ENCODE peak calls at places on chromosomes 13 and 19, in nine cellular contexts. One of them, this sample, is unnamed. For H3K4me1 and H3K27me3, the result is how much of the 10 kb centered on the place peaks cover.

GRCh38 chr19:38721977-38722773 is 22.1 kb downstream of the CAPN12 start:
- DNase-seq in stomach: peak
- DNase-seq in suprapubic skin: no peak
- DNase-seq in GM12878: no peak
- DNase-seq in tibial nerve: peak
- DNase-seq in SK-N-SH: no peak
- DNase-seq in H1: no peak
- DNase-seq in K562: no peak
- DNase-seq in esophagus muscularis mucosa: no peak
- DNase-seq in this sample: no peak

GRCh38 chr19:56107626-56108351 is 13.3 kb downstream of the ZNF787 start:
- DNase-seq in stomach: peak
- DNase-seq in suprapubic skin: peak
- DNase-seq in GM12878: no peak
- DNase-seq in tibial nerve: no peak
- DNase-seq in SK-N-SH: no peak
- DNase-seq in H1: no peak
- DNase-seq in K562: no peak
- DNase-seq in esophagus muscularis mucosa: no peak
- DNase-seq in this sample: no peak

GRCh38 chr19:18021121-18021755 is 13.3 kb downstream of the ARRDC2 start:
- DNase-seq in stomach: peak
- DNase-seq in suprapubic skin: peak
- DNase-seq in GM12878: no peak
- DNase-seq in tibial nerve: peak
- DNase-seq in SK-N-SH: no peak
- DNase-seq in H1: no peak
- DNase-seq in K562: peak
- DNase-seq in esophagus muscularis mucosa: peak
- DNase-seq in this sample: no peak

GRCh38 chr13:22270881-22271280 is 600.0 kb downstream of the FGF9 start:
- DNase-seq in stomach: no peak
- DNase-seq in suprapubic skin: no peak
- DNase-seq in GM12878: no peak
- DNase-seq in tibial nerve: no peak
- DNase-seq in SK-N-SH: no peak
- DNase-seq in H1: no peak
- DNase-seq in K562: no peak
- DNase-seq in esophagus muscularis mucosa: no peak
- DNase-seq in this sample: no peak

GRCh38 chr19:1910169-1910568 is 5.0 kb downstream of the ADAT3 start:
- DNase-seq in stomach: no peak
- DNase-seq in suprapubic skin: no peak
- DNase-seq in GM12878: no peak
- DNase-seq in tibial nerve: no peak
- DNase-seq in SK-N-SH: peak
- DNase-seq in H1: no peak
- DNase-seq in K562: no peak
- DNase-seq in esophagus muscularis mucosa: no peak
- DNase-seq in this sample: no peak

GRCh38 chr19:38135150-38135998 is 88.6 kb downstream of the DPF1 start:
- DNase-seq in stomach: no peak
- DNase-seq in suprapubic skin: no peak
- DNase-seq in GM12878: no peak
- DNase-seq in tibial nerve: no peak
- DNase-seq in SK-N-SH: no peak
- DNase-seq in H1: no peak
- DNase-seq in K562: no peak
- DNase-seq in esophagus muscularis mucosa: no peak
- DNase-seq in this sample: no peak

GRCh38 chr19:3378352-3379146 is 12.2 kb downstream of the NFIC start:
- DNase-seq in stomach: no peak
- DNase-seq in suprapubic skin: no peak
- DNase-seq in GM12878: no peak
- DNase-seq in tibial nerve: no peak
- DNase-seq in SK-N-SH: peak
- DNase-seq in H1: no peak
- DNase-seq in K562: peak
- DNase-seq in esophagus muscularis mucosa: no peak
- DNase-seq in this sample: no peak

GRCh38 chr13:32191452-32191998 is 123.6 kb downstream of the ZAR1L start:
- DNase-seq in stomach: no peak
- DNase-seq in suprapubic skin: no peak
- DNase-seq in GM12878: no peak
- DNase-seq in tibial nerve: no peak
- DNase-seq in SK-N-SH: no peak
- DNase-seq in H1: no peak
- DNase-seq in K562: no peak
- DNase-seq in esophagus muscularis mucosa: no peak
- DNase-seq in this sample: no peak

GRCh38 chr13:80586356-80586755 is 245.4 kb upstream of the SPRY2 start:
- DNase-seq in stomach: no peak
- DNase-seq in suprapubic skin: no peak
- DNase-seq in GM12878: no peak
- DNase-seq in tibial nerve: no peak
- DNase-seq in SK-N-SH: no peak
- DNase-seq in H1: no peak
- DNase-seq in K562: no peak
- DNase-seq in esophagus muscularis mucosa: no peak
- DNase-seq in this sample: no peak

GRCh38 chr13:19179916-19180315 is 1.7 kb downstream of the TUBA3C start:
- DNase-seq in stomach: peak
- DNase-seq in suprapubic skin: peak
- DNase-seq in GM12878: no peak
- DNase-seq in tibial nerve: no peak
- DNase-seq in SK-N-SH: no peak
- DNase-seq in H1: no peak
- DNase-seq in K562: no peak
- DNase-seq in esophagus muscularis mucosa: peak
- DNase-seq in this sample: no peak

GRCh38 chr13:51435002-51435578 is 17.7 kb downstream of the INTS6 start:
- DNase-seq in stomach: no peak
- DNase-seq in suprapubic skin: no peak
- DNase-seq in GM12878: no peak
- DNase-seq in tibial nerve: no peak
- DNase-seq in SK-N-SH: peak
- DNase-seq in H1: no peak
- DNase-seq in K562: no peak
- DNase-seq in esophagus muscularis mucosa: no peak
- DNase-seq in this sample: no peak

GRCh38 chr19:923551-924211 is 2.2 kb upstream of the ARID3A start:
- DNase-seq in stomach: no peak
- DNase-seq in suprapubic skin: no peak
- DNase-seq in GM12878: no peak
- DNase-seq in tibial nerve: no peak
- DNase-seq in SK-N-SH: peak
- DNase-seq in H1: no peak
- DNase-seq in K562: no peak
- DNase-seq in esophagus muscularis mucosa: no peak
- DNase-seq in this sample: peak

GRCh38 chr13:111410232-111411021 is 90.0 kb downstream of the TEX29 start:
- DNase-seq in stomach: no peak
- DNase-seq in suprapubic skin: no peak
- DNase-seq in GM12878: no peak
- DNase-seq in tibial nerve: no peak
- DNase-seq in SK-N-SH: no peak
- DNase-seq in H1: no peak
- DNase-seq in K562: no peak
- DNase-seq in esophagus muscularis mucosa: no peak
- DNase-seq in this sample: no peak

GRCh38 chr13:40082644-40083043 is 427.2 kb downstream of the COG6 start:
- DNase-seq in stomach: no peak
- DNase-seq in suprapubic skin: no peak
- DNase-seq in GM12878: no peak
- DNase-seq in tibial nerve: no peak
- DNase-seq in SK-N-SH: no peak
- DNase-seq in H1: no peak
- DNase-seq in K562: no peak
- DNase-seq in esophagus muscularis mucosa: no peak
- DNase-seq in this sample: peak

GRCh38 chr13:77000475-77000874 is 8.6 kb downstream of the CLN5 start:
- DNase-seq in stomach: no peak
- DNase-seq in suprapubic skin: no peak
- DNase-seq in GM12878: no peak
- DNase-seq in tibial nerve: no peak
- DNase-seq in SK-N-SH: no peak
- DNase-seq in H1: no peak
- DNase-seq in K562: no peak
- DNase-seq in esophagus muscularis mucosa: no peak
- DNase-seq in this sample: no peak

DNA sequence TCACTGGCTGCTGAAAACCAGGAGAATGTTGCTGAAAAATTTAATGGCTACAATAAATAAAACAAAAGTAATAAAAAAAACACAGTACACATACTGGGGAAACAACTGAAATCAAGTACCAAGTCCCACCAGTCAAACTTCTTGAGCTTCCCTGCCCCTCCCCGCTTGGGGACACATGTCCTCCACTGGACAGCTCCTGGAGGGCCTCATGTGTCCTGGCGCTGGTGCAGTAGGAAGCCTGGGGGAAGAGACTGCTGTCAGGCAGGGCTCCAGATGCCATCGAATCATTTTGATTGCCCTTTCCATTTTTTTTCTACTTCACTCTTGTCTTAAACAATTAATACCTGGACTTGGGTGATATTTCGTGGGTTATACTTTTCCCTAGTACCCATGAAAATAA is 26.6 kb upstream of the SLC35E1 start:
- DNase-seq in stomach: no peak
- DNase-seq in suprapubic skin: no peak
- DNase-seq in GM12878: no peak
- DNase-seq in tibial nerve: no peak
- DNase-seq in SK-N-SH: peak
- DNase-seq in H1: no peak
- DNase-seq in K562: no peak
- DNase-seq in esophagus muscularis mucosa: no peak
- DNase-seq in this sample: no peak
- H3K4me1 ChIP-seq in stomach: half or more
- H3K4me1 ChIP-seq in suprapubic skin: under half
- H3K4me1 ChIP-seq in GM12878: under half
- H3K4me1 ChIP-seq in tibial nerve: half or more
- H3K4me1 ChIP-seq in SK-N-SH: under half
- H3K4me1 ChIP-seq in H1: under half
- H3K4me1 ChIP-seq in K562: under half
- H3K4me1 ChIP-seq in esophagus muscularis mucosa: under half
- H3K4me1 ChIP-seq in this sample: under half

GRCh38 chr13:97234236-97234635 is 12.1 kb downstream of the MBNL2 start:
- DNase-seq in stomach: no peak
- DNase-seq in suprapubic skin: no peak
- DNase-seq in GM12878: no peak
- DNase-seq in tibial nerve: no peak
- DNase-seq in SK-N-SH: no peak
- DNase-seq in H1: no peak
- DNase-seq in K562: no peak
- DNase-seq in esophagus muscularis mucosa: no peak
- DNase-seq in this sample: no peak
- H3K27me3 ChIP-seq in stomach: under half
- H3K27me3 ChIP-seq in suprapubic skin: under half
- H3K27me3 ChIP-seq in GM12878: under half
- H3K27me3 ChIP-seq in tibial nerve: under half
- H3K27me3 ChIP-seq in SK-N-SH: under half
- H3K27me3 ChIP-seq in H1: under half
- H3K27me3 ChIP-seq in K562: under half
- H3K27me3 ChIP-seq in esophagus muscularis mucosa: under half
- H3K27me3 ChIP-seq in this sample: under half

DNA sequence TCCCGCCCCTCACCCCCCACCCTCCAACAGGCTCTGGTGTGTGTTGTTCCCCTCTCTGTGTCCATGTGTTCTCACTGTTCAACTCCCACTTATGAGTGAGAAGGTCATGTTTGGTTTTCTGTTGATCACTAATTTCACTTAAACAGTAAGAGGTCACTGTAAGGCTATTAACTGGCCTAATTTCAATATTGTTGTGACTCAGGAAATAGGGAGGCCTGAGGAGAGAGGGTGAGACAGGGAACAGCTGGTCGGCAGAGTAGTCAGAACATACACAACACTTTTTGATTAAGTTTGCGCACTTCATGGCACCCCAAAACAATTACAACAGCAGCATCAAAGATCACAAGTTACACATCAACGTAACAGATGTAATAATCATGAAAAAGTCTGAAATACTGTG is 15.5 kb downstream of the TUBGCP3 start:
- DNase-seq in stomach: no peak
- DNase-seq in suprapubic skin: no peak
- DNase-seq in GM12878: no peak
- DNase-seq in tibial nerve: no peak
- DNase-seq in SK-N-SH: no peak
- DNase-seq in H1: no peak
- DNase-seq in K562: no peak
- DNase-seq in esophagus muscularis mucosa: peak
- DNase-seq in this sample: no peak
- TF ChIP-seq EP300 in stomach: no peak
- TF ChIP-seq EP300 in suprapubic skin: no peak
- TF ChIP-seq EP300 in GM12878: no peak
- TF ChIP-seq EP300 in tibial nerve: no peak
- TF ChIP-seq EP300 in SK-N-SH: no peak
- TF ChIP-seq EP300 in H1: no peak
- TF ChIP-seq EP300 in K562: no peak
- TF ChIP-seq EP300 in esophagus muscularis mucosa: no peak
- TF ChIP-seq EP300 in this sample: no peak

GRCh38 chr13:95477187-95477586 is 75.3 kb upstream of the CLDN10 start:
- DNase-seq in stomach: no peak
- DNase-seq in suprapubic skin: no peak
- DNase-seq in GM12878: no peak
- DNase-seq in tibial nerve: no peak
- DNase-seq in SK-N-SH: no peak
- DNase-seq in H1: no peak
- DNase-seq in K562: peak
- DNase-seq in esophagus muscularis mucosa: no peak
- DNase-seq in this sample: no peak
- H3K4me1 ChIP-seq in stomach: under half
- H3K4me1 ChIP-seq in suprapubic skin: under half
- H3K4me1 ChIP-seq in GM12878: under half
- H3K4me1 ChIP-seq in tibial nerve: under half
- H3K4me1 ChIP-seq in SK-N-SH: under half
- H3K4me1 ChIP-seq in H1: under half
- H3K4me1 ChIP-seq in K562: under half
- H3K4me1 ChIP-seq in esophagus muscularis mucosa: under half
- H3K4me1 ChIP-seq in this sample: under half

DNA sequence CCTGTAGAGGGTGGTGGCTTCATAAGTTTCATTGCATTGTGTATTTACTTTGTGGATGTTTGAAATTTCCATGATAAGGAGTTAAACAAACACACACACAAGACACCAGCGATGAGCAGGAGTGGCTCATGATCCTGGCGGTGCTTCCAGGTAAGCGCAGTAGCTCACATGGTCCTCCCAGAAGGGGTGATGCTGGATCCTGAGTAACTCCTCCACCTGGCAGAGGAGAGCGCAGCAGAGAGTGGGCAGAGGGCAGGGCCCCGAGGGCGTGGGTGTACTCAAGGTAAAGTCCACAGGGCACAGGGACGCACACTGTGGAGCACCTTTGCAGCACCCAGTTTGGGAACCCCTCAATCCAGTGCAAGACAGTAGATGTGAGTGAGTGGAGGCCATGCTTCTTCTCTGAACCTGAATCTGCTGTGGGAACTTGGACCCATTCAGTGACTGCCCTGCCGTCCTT is 54.0 kb downstream of the RFX2 start:
- DNase-seq in stomach: no peak
- DNase-seq in suprapubic skin: peak
- DNase-seq in GM12878: no peak
- DNase-seq in tibial nerve: no peak
- DNase-seq in SK-N-SH: no peak
- DNase-seq in H1: no peak
- DNase-seq in K562: no peak
- DNase-seq in esophagus muscularis mucosa: no peak
- DNase-seq in this sample: peak
- H3K27me3 ChIP-seq in stomach: under half
- H3K27me3 ChIP-seq in suprapubic skin: under half
- H3K27me3 ChIP-seq in GM12878: under half
- H3K27me3 ChIP-seq in tibial nerve: under half
- H3K27me3 ChIP-seq in SK-N-SH: under half
- H3K27me3 ChIP-seq in H1: under half
- H3K27me3 ChIP-seq in K562: under half
- H3K27me3 ChIP-seq in esophagus muscularis mucosa: under half
- H3K27me3 ChIP-seq in this sample: under half

GRCh38 chr13:54709546-54709945 is 1680.9 kb downstream of the OLFM4 start:
- DNase-seq in stomach: no peak
- DNase-seq in suprapubic skin: no peak
- DNase-seq in GM12878: no peak
- DNase-seq in tibial nerve: no peak
- DNase-seq in SK-N-SH: no peak
- DNase-seq in H1: no peak
- DNase-seq in K562: no peak
- DNase-seq in esophagus muscularis mucosa: no peak
- DNase-seq in this sample: no peak
- TF ChIP-seq EP300 in stomach: no peak
- TF ChIP-seq EP300 in suprapubic skin: no peak
- TF ChIP-seq EP300 in GM12878: no peak
- TF ChIP-seq EP300 in tibial nerve: no peak
- TF ChIP-seq EP300 in SK-N-SH: no peak
- TF ChIP-seq EP300 in H1: no peak
- TF ChIP-seq EP300 in K562: no peak
- TF ChIP-seq EP300 in esophagus muscularis mucosa: no peak
- TF ChIP-seq EP300 in this sample: no peak

This sample was measured in ovary.